ENCODE peak calls at places on chromosomes 7 and 10, in seven cellular contexts. U, K, J, R, Y, M and A are unnamed samples.

GRCh38 chr10:100653957-100654834 is 91.2 kb upstream of the PAX2 start:
- DNase-seq in U (no peak), K (no peak), J (no peak), R (no peak), Y (no peak), M (no peak), A (no peak)

GRCh38 chr7:3575753-3576531 is 274.9 kb downstream of the SDK1 start:
- DNase-seq in U (no peak), K (no peak), J (no peak), R (no peak), Y (no peak), M (no peak), A (peak)

GRCh38 chr10:84190621-84191020 is 3.7 kb upstream of the CDHR1 start:
- DNase-seq in U (no peak), K (peak), J (no peak), R (peak), Y (no peak), M (no peak), A (no peak)

GRCh38 chr7:139853576-139854511 is 24.8 kb downstream of the TBXAS1 start:
- DNase-seq in U (peak), K (no peak), J (no peak), R (peak), Y (no peak), M (no peak), A (peak)

GRCh38 chr7:106757846-106758245 is 96.9 kb upstream of the CCDC71L start:
- DNase-seq in U (no peak), K (no peak), J (no peak), R (peak), Y (no peak), M (no peak), A (no peak)

GRCh38 chr10:71587941-71588573 is 131.5 kb downstream of the C10orf105 start:
- DNase-seq in U (no peak), K (no peak), J (no peak), R (no peak), Y (no peak), M (no peak), A (no peak)

GRCh38 chr7:2359610-2360009 is 5.0 kb downstream of the EIF3B start:
- DNase-seq in U (no peak), K (no peak), J (no peak), R (no peak), Y (no peak), M (no peak), A (no peak)

GRCh38 chr7:2022021-2022409 is 210.7 kb downstream of the MAD1L1 start:
- DNase-seq in U (no peak), K (peak), J (no peak), R (no peak), Y (no peak), M (no peak), A (no peak)

GRCh38 chr10:75771606-75772005 is 340.2 kb downstream of the LRMDA start:
- DNase-seq in U (no peak), K (no peak), J (no peak), R (no peak), Y (no peak), M (no peak), A (peak)

GRCh38 chr7:137755846-137756685 is 90.7 kb downstream of the DGKI start:
- DNase-seq in U (no peak), K (no peak), J (no peak), R (no peak), Y (no peak), M (no peak), A (no peak)

GRCh38 chr10:22676435-22676834 is 37.9 kb downstream of the PIP4K2A start:
- DNase-seq in U (no peak), K (no peak), J (no peak), R (no peak), Y (no peak), M (no peak), A (no peak)

GRCh38 chr10:77398558-77398957 is 239.1 kb downstream of the KCNMA1 start:
- DNase-seq in U (no peak), K (no peak), J (no peak), R (no peak), Y (no peak), M (no peak), A (no peak)

GRCh38 chr7:154569916-154570315 is 433.0 kb downstream of the PAXIP1 start:
- DNase-seq in U (no peak), K (no peak), J (no peak), R (no peak), Y (no peak), M (no peak), A (no peak)

GRCh38 chr10:88062798-88063472 is 199.5 kb downstream of the PTEN start:
- DNase-seq in U (no peak), K (no peak), J (no peak), R (no peak), Y (no peak), M (no peak), A (no peak)

GRCh38 chr10:66784796-66785195 is 141.0 kb upstream of the LRRTM3 start:
- DNase-seq in U (no peak), K (no peak), J (no peak), R (no peak), Y (no peak), M (no peak), A (no peak)

GRCh38 chr10:49550563-49550962 is 11.6 kb upstream of the ERCC6 start:
- DNase-seq in U (no peak), K (no peak), J (peak), R (no peak), Y (no peak), M (no peak), A (no peak)

GRCh38 chr10:306654-307185 is 171.5 kb downstream of the ZMYND11 start:
- DNase-seq in U (no peak), K (no peak), J (no peak), R (no peak), Y (no peak), M (no peak), A (no peak)

GRCh38 chr10:85544956-85545355 is 821.6 kb downstream of the GRID1 start:
- DNase-seq in U (no peak), K (no peak), J (no peak), R (no peak), Y (no peak), M (no peak), A (no peak)

GRCh38 chr10:9137368-9137767 is 1082.9 kb downstream of the GATA3 start:
- DNase-seq in U (no peak), K (no peak), J (no peak), R (no peak), Y (no peak), M (no peak), A (no peak)

GRCh38 chr10:31426425-31426824 is 107.4 kb downstream of the ZEB1 start:
- DNase-seq in U (no peak), K (no peak), J (no peak), R (no peak), Y (peak), M (no peak), A (no peak)

GRCh38 chr7:95095259-95096122 is 188.1 kb downstream of the PPP1R9A start:
- DNase-seq in U (no peak), K (no peak), J (no peak), R (no peak), Y (no peak), M (no peak), A (no peak)

GRCh38 chr7:117949232-117949631 is 76.0 kb upstream of the CTTNBP2 start:
- DNase-seq in U (no peak), K (no peak), J (no peak), R (no peak), Y (no peak), M (no peak), A (no peak)

GRCh38 chr10:36534471-36535002 is 590.9 kb upstream of the ANKRD30A start:
- DNase-seq in U (no peak), K (no peak), J (no peak), R (no peak), Y (peak), M (no peak), A (no peak)

GRCh38 chr10:128068398-128069285 is 57.6 kb downstream of the MKI67 start:
- DNase-seq in U (no peak), K (peak), J (no peak), R (peak), Y (no peak), M (no peak), A (no peak)

GRCh38 chr10:35420827-35421552 is 84.7 kb downstream of the CCNY start:
- DNase-seq in U (no peak), K (no peak), J (no peak), R (peak), Y (no peak), M (no peak), A (no peak)

GRCh38 chr10:130463876-130464360 is 327.7 kb downstream of the GLRX3 start:
- DNase-seq in U (peak), K (no peak), J (no peak), R (peak), Y (no peak), M (peak), A (no peak)

GRCh38 chr10:102342958-102343357 is 52.5 kb upstream of the NFKB2 start:
- DNase-seq in U (no peak), K (no peak), J (no peak), R (no peak), Y (no peak), M (no peak), A (no peak)

GRCh38 chr10:102344067-102344466 is 51.4 kb upstream of the NFKB2 start:
- DNase-seq in U (no peak), K (no peak), J (no peak), R (no peak), Y (no peak), M (no peak), A (no peak)

GRCh38 chr10:102341038-102341688 is 54.3 kb upstream of the NFKB2 start:
- DNase-seq in U (no peak), K (no peak), J (no peak), R (no peak), Y (no peak), M (no peak), A (no peak)

GRCh38 chr10:102347236-102347828 is 48.2 kb upstream of the NFKB2 start:
- DNase-seq in U (peak), K (no peak), J (peak), R (peak), Y (no peak), M (peak), A (peak)

GRCh38 chr10:102342462-102342861 is 53.0 kb upstream of the NFKB2 start:
- DNase-seq in U (no peak), K (no peak), J (no peak), R (no peak), Y (no peak), M (no peak), A (peak)
- H3K27ac ChIP-seq in U (no peak), K (no peak), J (no peak), R (no peak), Y (no peak), M (no peak), A (no peak)

DNA sequence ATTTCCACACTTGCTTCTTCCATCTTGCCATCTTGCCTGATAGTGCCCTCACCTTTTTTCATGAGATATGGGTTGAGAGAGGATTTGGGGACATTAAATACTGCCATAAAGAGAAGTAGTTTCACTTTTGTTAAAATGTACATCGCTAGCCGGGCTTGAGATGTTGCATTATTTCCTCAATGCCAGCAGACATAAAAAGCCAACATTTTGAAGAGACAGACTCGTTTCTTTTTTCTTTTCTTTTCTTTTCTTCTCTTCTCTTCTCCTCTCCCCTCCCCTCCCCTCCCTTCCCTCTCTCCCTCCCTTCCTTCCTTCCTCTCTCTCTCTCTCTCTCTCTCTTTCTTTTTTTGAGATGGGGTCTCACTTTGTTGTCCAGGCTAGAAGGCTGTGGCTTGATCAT is 17.9 kb downstream of the ENKUR start:
- DNase-seq in U (no peak), K (no peak), J (no peak), R (no peak), Y (no peak), M (no peak), A (no peak)
- TF ChIP-seq POLR2AphosphoS5 in U (no peak), K (no peak), J (no peak), R (no peak), Y (no peak), M (no peak), A (no peak)

DNA sequence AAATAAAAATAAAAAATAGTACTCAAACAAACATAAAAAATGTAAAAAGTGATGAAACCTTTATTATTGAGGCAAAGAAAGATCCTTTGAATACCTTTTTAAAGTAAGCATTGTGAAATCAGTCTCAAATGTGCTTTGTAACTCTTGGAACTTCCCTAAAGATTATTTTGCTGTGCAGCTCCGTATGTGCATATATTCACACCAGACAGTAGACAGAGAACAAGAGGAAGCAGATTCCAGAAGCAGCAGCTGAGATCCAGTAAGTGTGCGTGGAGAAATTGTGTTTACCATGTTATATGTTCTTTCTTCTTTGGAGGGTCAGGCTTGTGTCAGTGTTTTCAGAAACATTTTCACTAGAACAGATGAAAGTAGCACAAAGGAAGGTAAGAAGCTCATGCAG is 324.9 kb downstream of the AGMO start:
- DNase-seq in U (no peak), K (no peak), J (no peak), R (no peak), Y (no peak), M (no peak), A (no peak)
- H3K27ac ChIP-seq in U (no peak), K (no peak), J (no peak), R (no peak), Y (no peak), M (no peak), A (no peak)

GRCh38 chr7:128097211-128097731 is 66.0 kb upstream of the LRRC4 start:
- DNase-seq in U (no peak), K (no peak), J (no peak), R (no peak), Y (no peak), M (no peak), A (no peak)

GRCh38 chr7:128100225-128100948 is 69.2 kb upstream of the LRRC4 start:
- DNase-seq in U (no peak), K (no peak), J (no peak), R (no peak), Y (no peak), M (no peak), A (no peak)

GRCh38 chr7:128100949-128101713 is 69.9 kb upstream of the LRRC4 start:
- DNase-seq in U (no peak), K (no peak), J (no peak), R (no peak), Y (no peak), M (no peak), A (no peak)

GRCh38 chr7:128098629-128099028 is 67.4 kb upstream of the LRRC4 start:
- DNase-seq in U (no peak), K (no peak), J (no peak), R (no peak), Y (no peak), M (no peak), A (no peak)

DNA sequence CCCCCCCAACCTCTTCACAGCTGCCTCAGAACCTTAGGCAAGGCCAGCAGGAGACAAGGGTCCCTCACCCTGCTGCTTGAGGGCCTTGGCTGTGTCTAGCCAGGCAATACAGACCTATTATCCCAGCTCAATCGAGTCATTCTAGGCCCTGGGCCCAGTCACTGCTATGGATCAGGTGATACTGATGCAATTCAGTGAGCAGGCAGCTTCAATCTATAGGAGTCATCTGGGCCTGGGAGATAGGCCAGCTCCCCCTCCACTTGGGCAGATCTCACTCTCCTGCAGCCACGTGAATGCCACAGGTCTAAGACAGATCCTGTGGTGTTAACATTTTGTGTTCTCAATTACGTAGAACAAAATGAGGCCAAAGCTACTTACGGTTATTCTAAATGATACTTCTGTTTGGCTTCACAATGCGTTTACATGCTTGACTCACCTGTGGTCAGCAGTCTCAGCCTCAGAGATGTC is 68.0 kb upstream of the LRRC4 start:
- DNase-seq in U (no peak), K (no peak), J (no peak), R (no peak), Y (peak), M (no peak), A (no peak)
- TF ChIP-seq POLR2AphosphoS5 in U (no peak), K (no peak), J (no peak), R (no peak), Y (no peak), M (no peak), A (no peak)

GRCh38 chr10:119138341-119139306 is 26.9 kb downstream of the SFXN4 start:
- DNase-seq in U (no peak), K (no peak), J (no peak), R (peak), Y (no peak), M (no peak), A (no peak)

GRCh38 chr10:119139464-119140067 is 25.9 kb downstream of the SFXN4 start:
- DNase-seq in U (peak), K (no peak), J (peak), R (no peak), Y (peak), M (no peak), A (peak)

GRCh38 chr10:119135517-119135890 is 30.0 kb downstream of the SFXN4 start:
- DNase-seq in U (no peak), K (no peak), J (no peak), R (peak), Y (no peak), M (no peak), A (no peak)

GRCh38 chr10:119132521-119133345 is 28.8 kb downstream of the DENND10 start:
- DNase-seq in U (no peak), K (no peak), J (no peak), R (peak), Y (no peak), M (no peak), A (no peak)

GRCh38 chr10:119136084-119136483 is 29.4 kb downstream of the SFXN4 start:
- DNase-seq in U (no peak), K (no peak), J (no peak), R (peak), Y (no peak), M (no peak), A (no peak)
- H3K27ac ChIP-seq in U (no peak), K (no peak), J (no peak), R (no peak), Y (no peak), M (no peak), A (peak)

GRCh38 chr7:33904680-33905388 is 505 bp upstream of the BMPER start:
- DNase-seq in U (no peak), K (no peak), J (no peak), R (peak), Y (no peak), M (no peak), A (peak)
- TF ChIP-seq POLR2AphosphoS5 in U (no peak), K (no peak), J (no peak), R (no peak), Y (no peak), M (no peak), A (no peak)